ENCODE peak calls at places on chromosomes 3 and 15, in four cellular contexts. L is K562, Q is SK-N-SH, Z is GM12878. T is an unnamed sample.

GRCh38 chr15:35560895-35561294 is 14.9 kb upstream of the DPH6 start:
- DNase-seq in L (no peak), Q (no peak), Z (no peak), T (no peak)

GRCh38 chr3:147130461-147130860 is 275.9 kb downstream of the ZIC4 start:
- DNase-seq in L (no peak), Q (no peak), Z (no peak), T (no peak)

GRCh38 chr3:51637941-51638471 is 33.0 kb upstream of the TEX264 start:
- DNase-seq in L (peak), Q (peak), Z (no peak), T (peak)

GRCh38 chr3:111246967-111247760 is 175.5 kb downstream of the NECTIN3 start:
- DNase-seq in L (no peak), Q (no peak), Z (no peak), T (no peak)

GRCh38 chr3:14175383-14176037 is 2.9 kb downstream of the XPC start:
- DNase-seq in L (no peak), Q (no peak), Z (peak), T (no peak)

GRCh38 chr3:139541898-139542288 is 2.4 kb upstream of the RBP1 start:
- DNase-seq in L (no peak), Q (no peak), Z (no peak), T (no peak)

GRCh38 chr3:71584216-71585061 is 911 bp upstream of the FOXP1 start:
- DNase-seq in L (peak), Q (peak), Z (no peak), T (peak)

GRCh38 chr15:80173022-80173759 is 20.4 kb downstream of the FAH start:
- DNase-seq in L (peak), Q (peak), Z (no peak), T (peak)

GRCh38 chr3:19899264-19899663 is 34.8 kb downstream of the EFHB start:
- DNase-seq in L (no peak), Q (no peak), Z (no peak), T (no peak)

GRCh38 chr15:73944161-73945099 is 18.2 kb downstream of the LOXL1 start:
- DNase-seq in L (no peak), Q (peak), Z (no peak), T (no peak)
- TF ChIP-seq USF1 in L (no peak), Q (no peak), Z (no peak), T (no peak)

DNA sequence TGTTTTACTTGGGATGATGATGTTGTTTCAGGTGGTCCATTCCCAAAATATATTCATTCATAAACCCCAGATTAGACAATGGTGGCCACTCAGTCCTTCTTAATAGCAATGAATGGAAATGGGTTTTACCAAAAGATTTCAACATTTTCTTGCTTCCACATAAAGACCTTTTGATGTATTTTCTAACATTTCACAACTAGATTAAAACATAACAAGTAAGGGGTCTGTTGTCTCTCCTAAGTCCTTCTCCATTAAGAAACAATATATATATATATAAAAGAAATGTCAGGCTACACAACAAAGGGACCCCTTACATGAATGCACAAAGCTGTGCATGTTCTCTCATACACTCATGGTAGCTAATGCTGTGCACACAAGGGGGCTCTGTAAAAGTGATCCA is 176.4 kb downstream of the ANXA2 start:
- DNase-seq in L (no peak), Q (no peak), Z (no peak), T (no peak)
- TF ChIP-seq USF1 in L (no peak), Q (no peak), Z (no peak), T (no peak)

DNA sequence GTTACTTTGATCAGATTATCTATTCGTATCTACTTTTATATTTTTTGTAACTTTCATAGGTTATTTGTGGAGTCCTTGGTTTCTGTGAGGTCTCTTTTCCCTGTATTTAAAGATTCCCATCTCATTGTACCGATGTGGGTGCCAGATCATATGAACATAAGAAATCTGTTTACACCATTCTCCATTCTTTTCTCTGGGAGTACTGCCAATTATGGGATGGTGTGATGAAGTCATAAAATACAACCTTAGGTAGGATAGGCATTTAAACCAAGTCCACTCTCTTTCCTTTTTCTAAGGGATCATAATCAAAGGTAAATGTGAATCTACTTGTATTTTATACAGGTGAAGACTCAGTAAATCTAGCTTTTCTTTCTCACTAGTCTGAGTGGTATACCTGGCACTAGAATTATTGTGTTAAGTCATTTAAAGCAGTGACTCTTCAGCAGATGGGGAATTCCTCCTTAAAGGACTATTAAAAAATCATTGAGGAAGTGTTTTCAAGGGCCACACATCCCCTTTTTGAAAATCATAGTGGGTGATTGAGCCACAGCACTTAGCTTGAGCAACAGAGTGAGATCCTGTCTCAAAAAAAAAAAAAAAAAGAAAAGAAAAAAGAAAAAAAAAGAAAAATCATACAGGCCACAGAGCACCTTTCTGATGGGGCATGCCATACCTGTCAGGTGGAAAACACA is 12.3 kb upstream of the NFKBIZ start:
- DNase-seq in L (no peak), Q (no peak), Z (no peak), T (no peak)
- TF ChIP-seq USF1 in L (no peak), Q (no peak), Z (no peak), T (no peak)

GRCh38 chr15:27059610-27060202 is 88.7 kb downstream of the GABRG3 start:
- DNase-seq in L (peak), Q (peak), Z (no peak), T (peak)
- TF ChIP-seq USF1 in L (no peak), Q (no peak), Z (no peak), T (no peak)

GRCh38 chr3:52796411-52796810 is 1.8 kb downstream of the ITIH3 start:
- DNase-seq in L (no peak), Q (no peak), Z (no peak), T (no peak)

GRCh38 chr3:52800079-52800478 is 5.5 kb downstream of the ITIH3 start:
- DNase-seq in L (no peak), Q (no peak), Z (no peak), T (no peak)

GRCh38 chr3:52801839-52802238 is 7.2 kb downstream of the ITIH3 start:
- DNase-seq in L (no peak), Q (no peak), Z (no peak), T (no peak)

GRCh38 chr3:52798376-52798977 is 3.9 kb downstream of the ITIH3 start:
- DNase-seq in L (no peak), Q (no peak), Z (no peak), T (no peak)

GRCh38 chr3:52798978-52799476 is 4.4 kb downstream of the ITIH3 start:
- DNase-seq in L (peak), Q (peak), Z (no peak), T (peak)
- TF ChIP-seq USF1 in L (no peak), Q (no peak), Z (no peak), T (no peak)

GRCh38 chr15:22980189-22981136 is at the start of gene CYFIP1:
- DNase-seq in L (peak), Q (peak), Z (no peak), T (peak)
- TF ChIP-seq USF1 in L (no peak), Q (no peak), Z (no peak), T (peak)

GRCh38 chr3:157026091-157026490 is 133.9 kb downstream of the CCNL1 start:
- DNase-seq in L (no peak), Q (no peak), Z (no peak), T (no peak)
- TF ChIP-seq USF1 in L (no peak), Q (no peak), Z (no peak), T (no peak)

GRCh38 chr3:127674793-127675189 is 2.0 kb downstream of the ABTB1 start:
- DNase-seq in L (no peak), Q (no peak), Z (no peak), T (peak)

GRCh38 chr3:127672429-127673190 is at the start of gene ABTB1:
- DNase-seq in L (peak), Q (peak), Z (no peak), T (peak)

GRCh38 chr3:127674099-127674792 is 1.5 kb downstream of the ABTB1 start:
- DNase-seq in L (no peak), Q (no peak), Z (no peak), T (no peak)

GRCh38 chr3:127671523-127672428 is 976 bp upstream of the ABTB1 start:
- DNase-seq in L (peak), Q (peak), Z (no peak), T (no peak)

DNA sequence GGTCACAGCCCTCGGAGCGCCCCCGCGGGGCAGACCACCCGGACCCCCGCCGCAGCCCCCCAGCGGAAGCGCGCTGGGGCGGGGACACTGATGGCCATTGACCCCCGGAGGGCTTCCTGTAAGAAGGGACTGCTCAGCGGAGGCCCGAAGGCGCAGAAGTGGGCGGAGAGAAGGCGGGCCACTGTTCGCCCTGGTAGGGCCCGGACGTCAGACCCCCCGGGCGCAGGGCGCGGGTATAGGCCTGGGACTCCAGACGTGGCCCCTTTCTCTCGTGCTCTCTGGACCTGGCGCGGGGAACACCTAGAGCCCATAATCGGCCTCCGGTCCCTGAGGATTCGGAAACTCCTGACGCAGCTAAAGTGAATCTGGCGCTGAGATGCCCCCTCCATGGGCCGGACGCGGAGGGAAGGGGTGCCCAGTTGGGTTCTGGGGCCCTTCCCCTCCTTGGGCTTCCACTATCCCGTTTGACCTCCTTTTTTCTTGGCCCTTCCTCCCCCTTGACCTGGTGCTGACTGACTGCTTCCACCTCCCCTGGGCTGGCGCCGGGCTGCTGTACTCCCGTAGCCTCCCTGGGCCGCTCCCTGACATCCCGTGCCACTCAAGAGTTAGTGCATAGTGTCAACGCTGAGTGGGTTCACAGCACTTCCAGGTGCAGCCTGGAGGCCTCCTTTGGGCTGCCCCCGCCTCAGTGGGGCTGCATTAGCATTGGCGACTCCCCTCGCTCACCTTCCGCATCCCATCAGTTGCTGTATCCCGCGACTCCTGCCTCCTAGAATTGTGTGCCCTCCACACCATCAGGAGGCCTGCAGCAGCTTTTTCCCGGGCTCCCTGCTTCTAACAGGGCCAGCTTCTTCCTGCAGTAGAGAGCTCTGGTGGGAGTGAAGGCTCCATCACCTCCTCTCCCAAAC is 693 bp downstream of the ABTB1 start:
- DNase-seq in L (peak), Q (peak), Z (no peak), T (peak)
- TF ChIP-seq USF1 in L (no peak), Q (no peak), Z (no peak), T (no peak)

GRCh38 chr3:53833053-53833645 is 13.1 kb downstream of the CHDH start:
- DNase-seq in L (peak), Q (no peak), Z (no peak), T (no peak)

GRCh38 chr3:53833650-53834049 is 12.6 kb downstream of the CHDH start:
- DNase-seq in L (no peak), Q (no peak), Z (no peak), T (no peak)

GRCh38 chr3:53835257-53835656 is 11.0 kb downstream of the CHDH start:
- DNase-seq in L (no peak), Q (no peak), Z (no peak), T (no peak)

GRCh38 chr3:53836084-53836872 is 9.9 kb downstream of the CHDH start:
- DNase-seq in L (no peak), Q (no peak), Z (no peak), T (no peak)

GRCh38 chr3:53834429-53835095 is 11.7 kb downstream of the CHDH start:
- DNase-seq in L (no peak), Q (no peak), Z (no peak), T (no peak)
- TF ChIP-seq USF1 in L (no peak), Q (no peak), Z (no peak), T (no peak)

T was measured in WTC11.